ENCODE peak calls at places on chromosomes 12 and 14, in eight cellular contexts. F, K, B, W, R, P, N and C are unnamed samples. For H3K27me3 and H3K4me1, the result is how much of the 10 kb centered on the place peaks cover.

GRCh38 chr14:90109858-90110257 is 48.1 kb downstream of the KCNK13 start:
- DNase-seq in F (no peak), K (no peak), B (no peak), R (no peak), W (no peak), N (no peak), P (peak), C (peak)

GRCh38 chr14:30990766-30991165 is 34.7 kb upstream of the AP4S1 start:
- DNase-seq in N (peak), F (no peak), B (no peak), R (no peak), W (no peak), P (no peak), K (no peak), C (no peak)

GRCh38 chr12:90987101-90987500 is 17.7 kb downstream of the EPYC start:
- DNase-seq in R (no peak), F (peak), K (no peak), W (no peak), B (no peak), P (no peak), N (no peak), C (no peak)

GRCh38 chr12:57524814-57525614 is 2.4 kb downstream of the MBD6 start:
- DNase-seq in P (no peak), N (no peak), W (no peak), R (no peak), K (no peak), F (no peak), B (no peak), C (no peak)

GRCh38 chr12:42756841-42757661 is 167.5 kb upstream of the PRICKLE1 start:
- DNase-seq in R (no peak), P (peak), K (peak), N (peak), B (peak), F (peak), W (no peak), C (peak)

GRCh38 chr12:79662046-79662811 is 28.5 kb downstream of the PAWR start:
- DNase-seq in N (peak), F (peak), K (no peak), P (no peak), R (no peak), B (no peak), W (no peak), C (no peak)

GRCh38 chr12:115322275-115322674 is 638.3 kb upstream of the TBX3 start:
- DNase-seq in P (no peak), B (no peak), W (no peak), F (peak), N (peak), K (no peak), R (no peak), C (no peak)

GRCh38 chr12:49809369-49810158 is 18.6 kb downstream of the NCKAP5L start:
- DNase-seq in B (no peak), N (no peak), P (no peak), R (peak), F (peak), K (peak), W (no peak), C (no peak)

GRCh38 chr14:79011920-79012204 is 841.7 kb downstream of the NRXN3 start:
- DNase-seq in W (no peak), K (no peak), F (peak), B (no peak), N (no peak), P (no peak), R (no peak), C (no peak)

GRCh38 chr12:31368666-31369361 is 42.9 kb upstream of the SINHCAF start:
- DNase-seq in B (no peak), K (peak), P (peak), F (no peak), R (no peak), N (peak), W (no peak), C (no peak)

GRCh38 chr12:69265205-69265604 is 25.8 kb downstream of the CPSF6 start:
- DNase-seq in B (no peak), N (no peak), K (no peak), P (no peak), W (no peak), R (no peak), F (no peak), C (no peak)

GRCh38 chr12:28742791-28743190 is 406.3 kb upstream of the FAR2 start:
- DNase-seq in K (no peak), B (no peak), N (peak), P (no peak), W (no peak), R (no peak), F (peak), C (no peak)

GRCh38 chr12:54360717-54361456 is 3.4 kb downstream of the GPR84 start:
- DNase-seq in P (peak), N (peak), K (peak), R (peak), F (peak), W (peak), B (peak), C (no peak)

GRCh38 chr12:10395390-10395998 is 5.7 kb upstream of the KLRK1 start:
- DNase-seq in F (peak), P (peak), B (no peak), R (no peak), N (peak), K (no peak), W (no peak), C (no peak)

GRCh38 chr14:52902971-52903385 is 47.9 kb downstream of the FERMT2 start:
- DNase-seq in K (no peak), N (peak), R (no peak), P (no peak), W (no peak), B (no peak), F (peak), C (no peak)

GRCh38 chr14:72201645-72202044 is 269.4 kb downstream of the RGS6 start:
- DNase-seq in K (no peak), F (no peak), P (no peak), R (no peak), W (no peak), B (no peak), N (no peak), C (no peak)

GRCh38 chr14:72451081-72451972 is 442.6 kb downstream of the DPF3 start:
- DNase-seq in R (no peak), F (peak), B (no peak), K (peak), P (no peak), N (no peak), W (peak), C (no peak)

GRCh38 chr14:94424371-94424770 is 28.2 kb downstream of the SERPINA11 start:
- DNase-seq in R (no peak), N (no peak), P (no peak), K (no peak), B (no peak), W (no peak), F (no peak), C (no peak)

GRCh38 chr12:52249041-52249461 is 16.0 kb downstream of the KRT7 start:
- DNase-seq in N (no peak), P (peak), R (peak), W (no peak), F (no peak), B (peak), K (no peak), C (no peak)

GRCh38 chr12:111443586-111443985 is 37.9 kb downstream of the SH2B3 start:
- DNase-seq in K (no peak), W (no peak), F (no peak), R (no peak), B (peak), P (no peak), N (peak), C (no peak)

DNA sequence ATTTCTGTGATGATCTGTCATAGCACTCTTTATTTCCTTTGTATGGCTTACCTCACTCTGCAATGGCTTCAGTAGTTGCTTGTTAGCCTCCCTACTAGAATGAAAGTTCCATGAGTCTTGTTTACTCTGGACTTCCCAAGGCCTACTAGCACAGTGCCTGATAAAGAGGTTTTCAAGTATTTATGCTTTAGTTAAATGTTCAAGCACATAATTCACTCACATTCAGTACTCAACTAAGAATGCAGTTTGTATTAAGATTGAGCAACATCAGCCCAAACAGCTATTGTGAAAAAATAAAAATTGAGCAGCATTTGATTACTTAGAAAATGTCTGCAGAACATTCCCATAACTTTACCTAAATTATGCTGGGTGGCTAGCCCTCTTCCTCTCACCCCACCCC is 158.9 kb upstream of the AMIGO2 start:
- DNase-seq in N (peak), W (no peak), K (no peak), R (no peak), F (peak), P (no peak), B (no peak), C (no peak)
- H3K27ac ChIP-seq in N (no peak), W (no peak), K (no peak), R (no peak), F (no peak), P (no peak), B (no peak), C (no peak)

DNA sequence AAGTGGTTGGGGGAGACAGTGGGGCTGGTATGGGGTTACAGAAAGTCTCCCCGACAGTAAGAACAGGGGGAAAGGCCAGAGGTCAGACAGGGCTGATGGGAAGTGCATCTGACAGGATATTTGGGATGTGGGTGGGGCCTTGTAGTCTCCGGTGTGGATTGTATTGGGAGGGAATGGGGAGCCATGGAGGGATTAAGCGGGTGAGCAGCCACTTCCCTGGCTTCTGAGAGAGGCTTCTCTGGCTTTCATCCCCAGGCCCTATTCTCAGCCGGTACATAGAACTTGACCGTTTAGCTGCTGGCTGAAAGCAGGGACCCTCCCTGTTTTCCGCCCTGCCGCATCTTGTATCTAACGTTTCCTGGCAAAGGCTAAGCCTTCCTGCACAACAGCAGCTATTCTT is 222.0 kb upstream of the LHX5 start:
- DNase-seq in R (no peak), F (no peak), B (no peak), N (no peak), W (no peak), K (no peak), P (no peak), C (no peak)
- H3K27me3 ChIP-seq in R (under half), F (under half), B (under half), N (under half), W (under half), K (under half), P (under half), C (under half)

GRCh38 chr12:76555797-76556196 is 3.8 kb downstream of the OSBPL8 start:
- DNase-seq in P (no peak), F (no peak), B (no peak), W (no peak), N (no peak), K (no peak), R (no peak), C (no peak)
- H3K4me1 ChIP-seq in P (under half), F (under half), B (under half), W (half or more), N (under half), K (under half), R (under half), C (under half)

DNA sequence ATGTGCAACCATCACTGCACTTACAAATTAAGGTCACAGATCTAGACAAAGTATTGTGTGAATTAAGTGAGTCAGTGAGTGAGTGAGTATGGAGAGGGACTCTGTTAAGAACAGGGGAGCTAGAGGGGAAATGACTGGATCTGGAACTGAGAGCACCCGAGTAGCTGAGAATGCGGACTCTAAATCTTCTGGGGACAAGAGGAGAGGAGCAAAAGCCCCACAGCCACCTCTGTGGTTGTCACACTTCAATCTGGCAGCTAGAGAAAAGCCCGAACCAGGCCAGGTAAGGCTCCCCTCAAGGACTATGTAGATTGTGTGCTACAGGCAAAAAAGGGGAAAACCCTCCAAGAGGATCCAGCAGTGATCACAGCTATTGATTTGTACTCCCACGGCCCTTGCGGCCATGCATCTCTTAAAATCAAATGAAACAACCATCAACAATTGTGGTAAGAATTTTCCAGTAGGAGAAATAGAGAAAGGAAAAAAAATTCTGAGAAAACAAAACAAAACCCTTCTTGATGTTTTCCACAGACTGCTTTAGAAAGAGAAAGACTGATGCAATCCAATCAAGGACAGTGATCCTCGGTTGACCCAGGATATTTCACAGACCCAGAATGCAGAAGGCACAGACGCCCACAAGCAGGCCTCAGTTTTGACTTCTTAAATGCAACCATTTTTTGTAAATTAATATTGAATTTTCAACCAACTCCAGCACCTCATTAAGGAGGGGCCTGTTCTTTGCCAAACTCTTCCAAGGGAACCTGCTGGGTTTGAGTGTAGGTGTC is 109.6 kb downstream of the SLC38A6 start:
- DNase-seq in F (no peak), B (no peak), N (peak), K (no peak), R (no peak), P (no peak), W (no peak), C (no peak)
- H3K27ac ChIP-seq in F (no peak), B (no peak), N (peak), K (no peak), R (peak), P (no peak), W (no peak), C (no peak)

GRCh38 chr12:23556661-23557060 is 392.8 kb downstream of the SOX5 start:
- DNase-seq in K (no peak), B (no peak), N (no peak), F (no peak), W (no peak), P (no peak), R (no peak), C (no peak)
- H3K27me3 ChIP-seq in K (under half), B (under half), N (under half), F (under half), W (under half), P (under half), R (under half), C (under half)

DNA sequence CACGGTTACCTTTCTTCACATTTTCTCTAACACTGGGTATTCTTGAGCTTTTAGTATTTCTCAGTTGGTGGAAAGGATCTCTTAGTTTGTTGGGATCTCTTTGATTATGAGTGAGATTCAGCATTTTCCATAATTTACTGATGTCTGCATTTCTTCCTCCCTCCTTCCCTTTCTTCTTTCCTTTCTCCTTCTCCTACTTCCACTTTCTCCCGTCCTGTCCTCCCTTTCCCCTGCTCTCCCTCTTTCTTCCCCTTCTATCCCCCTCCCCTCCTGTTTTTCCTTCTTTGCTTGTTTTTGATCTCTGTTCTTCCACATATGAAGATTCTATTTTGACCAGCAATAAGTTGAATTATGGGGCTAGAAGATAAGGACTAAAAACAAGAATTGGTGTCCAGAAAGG is 66.9 kb downstream of the FUT8 start:
- DNase-seq in N (no peak), B (no peak), F (no peak), R (no peak), W (no peak), K (no peak), P (no peak), C (no peak)
- H3K4me1 ChIP-seq in N (under half), B (under half), F (under half), R (under half), W (under half), K (under half), P (under half), C (under half)

GRCh38 chr12:13176257-13176656 is 20.3 kb upstream of the EMP1 start:
- DNase-seq in W (no peak), N (no peak), P (no peak), B (no peak), K (no peak), F (no peak), R (no peak), C (no peak)
- H3K27ac ChIP-seq in W (no peak), N (no peak), P (no peak), B (no peak), K (no peak), F (no peak), R (no peak), C (no peak)

GRCh38 chr12:2751686-2752085 is 43.1 kb upstream of the FKBP4 start:
- DNase-seq in W (no peak), N (no peak), B (no peak), P (peak), F (no peak), R (no peak), K (no peak), C (no peak)
- H3K27me3 ChIP-seq in W (under half), N (under half), B (under half), P (under half), F (under half), R (under half), K (under half), C (under half)

DNA sequence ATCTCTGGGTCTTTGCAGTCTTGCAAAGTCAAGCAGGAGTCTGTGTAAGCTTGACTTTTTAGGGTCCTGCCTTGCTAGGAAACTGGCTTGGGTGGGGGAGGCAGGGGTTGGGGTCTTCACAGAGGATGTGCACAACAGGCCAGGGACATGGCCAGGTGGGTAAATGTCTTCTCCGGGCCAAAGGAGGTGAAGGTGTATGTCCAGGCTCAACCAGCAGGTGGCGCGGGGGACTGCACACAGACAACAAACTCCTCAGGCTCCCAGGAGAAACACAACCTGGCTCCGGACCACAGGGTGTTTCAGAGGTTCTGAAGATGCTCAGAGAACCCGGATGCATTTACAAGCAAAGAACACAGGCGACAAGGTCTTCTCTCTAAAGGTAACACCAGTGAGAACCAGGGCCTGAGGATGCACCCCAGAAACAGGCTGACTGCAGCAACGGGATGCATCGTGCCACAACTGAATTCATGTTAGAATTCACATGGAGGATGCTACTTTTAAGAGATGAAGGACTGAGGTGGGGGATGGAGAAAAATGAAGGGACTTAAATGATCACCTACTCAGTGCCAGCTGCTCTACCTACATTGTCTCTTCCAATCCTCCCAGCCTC is 56.0 kb downstream of the PLEKHG3 start:
- DNase-seq in B (peak), F (peak), K (peak), P (peak), N (peak), R (peak), W (peak), C (no peak)
- H3K4me1 ChIP-seq in B (under half), F (half or more), K (under half), P (under half), N (half or more), R (under half), W (under half), C (under half)